ENCODE peak calls at places on chromosomes 6 and 20, in six cellular contexts. F is Peyer's patch, Y is stomach, C is spleen, Q is uterus, R is breast epithelium. N is an unnamed sample.

GRCh38 chr6:42281016-42281533 is 63.4 kb upstream of the MRPS10 start:
- DNase-seq in Y (no peak), F (no peak), R (no peak), C (no peak), Q (no peak), N (no peak)

GRCh38 chr6:9921366-9921765 is 493.5 kb downstream of the TFAP2A start:
- DNase-seq in C (no peak), Q (no peak), Y (no peak), R (no peak), F (no peak), N (no peak)

GRCh38 chr20:57682184-57683038 is 27.4 kb downstream of the PMEPA1 start:
- DNase-seq in Y (no peak), F (peak), R (no peak), C (no peak), Q (peak), N (no peak)

GRCh38 chr6:5416250-5416649 is 154.9 kb downstream of the FARS2 start:
- DNase-seq in Y (no peak), C (no peak), Q (no peak), R (no peak), F (no peak), N (no peak)

GRCh38 chr6:56764081-56764566 is 121.4 kb upstream of the DST start:
- DNase-seq in C (no peak), R (no peak), Q (no peak), Y (no peak), F (no peak), N (peak)

GRCh38 chr6:134850906-134851305 is 99.0 kb downstream of the ALDH8A1 start:
- DNase-seq in Q (peak), Y (no peak), C (no peak), R (no peak), F (no peak), N (no peak)

GRCh38 chr6:53257533-53257932 is 91.2 kb downstream of the ELOVL5 start:
- DNase-seq in R (no peak), Y (no peak), C (no peak), F (no peak), Q (no peak), N (no peak)

GRCh38 chr6:33981861-33982260 is 164.0 kb downstream of the GRM4 start:
- DNase-seq in Q (no peak), Y (no peak), C (peak), F (no peak), R (no peak), N (no peak)

GRCh38 chr6:322940-323729 is 30.8 kb downstream of the DUSP22 start:
- DNase-seq in Q (no peak), C (peak), F (no peak), R (no peak), Y (no peak), N (no peak)
- TF ChIP-seq POLR2A in Q (no peak), C (no peak), F (no peak), R (no peak), Y (no peak), N (no peak)

DNA sequence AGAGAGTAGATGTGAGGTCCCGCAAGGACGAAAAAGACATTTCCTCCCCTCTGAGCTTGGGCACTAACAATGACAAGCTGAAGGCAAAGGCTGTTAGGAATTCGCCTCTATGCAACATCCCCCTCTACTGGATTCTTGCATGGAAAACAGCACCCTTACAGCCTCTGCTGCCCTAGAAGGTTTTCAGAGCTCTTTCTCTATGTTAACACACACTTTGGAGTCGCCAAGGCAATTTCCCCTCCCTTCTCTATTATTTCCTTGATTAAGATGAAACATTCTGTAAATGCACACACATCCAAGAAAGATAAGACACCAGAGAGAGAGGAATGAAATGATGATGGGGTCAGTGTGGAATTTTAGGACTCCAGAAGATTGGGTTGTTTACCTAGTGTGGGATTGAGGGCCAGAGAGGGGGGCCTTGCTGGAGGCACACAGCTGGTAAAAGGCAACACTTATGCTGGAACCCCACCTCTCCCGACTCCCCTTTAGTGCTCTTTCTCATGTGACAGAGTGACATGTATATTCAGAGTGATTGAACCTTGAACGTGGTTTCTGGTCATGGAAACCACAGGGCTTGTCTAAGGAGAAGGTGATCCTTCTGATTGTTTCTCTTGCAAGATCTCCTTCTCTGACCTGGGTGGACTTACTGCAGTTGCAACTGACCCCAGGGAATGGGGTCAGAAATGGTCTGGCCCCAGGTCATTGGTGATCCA is 300.7 kb downstream of the CLIC5 start:
- DNase-seq in F (peak), Y (peak), Q (peak), C (no peak), R (peak), N (peak)
- TF ChIP-seq POLR2A in F (no peak), Y (no peak), Q (no peak), C (no peak), R (no peak), N (no peak)

DNA sequence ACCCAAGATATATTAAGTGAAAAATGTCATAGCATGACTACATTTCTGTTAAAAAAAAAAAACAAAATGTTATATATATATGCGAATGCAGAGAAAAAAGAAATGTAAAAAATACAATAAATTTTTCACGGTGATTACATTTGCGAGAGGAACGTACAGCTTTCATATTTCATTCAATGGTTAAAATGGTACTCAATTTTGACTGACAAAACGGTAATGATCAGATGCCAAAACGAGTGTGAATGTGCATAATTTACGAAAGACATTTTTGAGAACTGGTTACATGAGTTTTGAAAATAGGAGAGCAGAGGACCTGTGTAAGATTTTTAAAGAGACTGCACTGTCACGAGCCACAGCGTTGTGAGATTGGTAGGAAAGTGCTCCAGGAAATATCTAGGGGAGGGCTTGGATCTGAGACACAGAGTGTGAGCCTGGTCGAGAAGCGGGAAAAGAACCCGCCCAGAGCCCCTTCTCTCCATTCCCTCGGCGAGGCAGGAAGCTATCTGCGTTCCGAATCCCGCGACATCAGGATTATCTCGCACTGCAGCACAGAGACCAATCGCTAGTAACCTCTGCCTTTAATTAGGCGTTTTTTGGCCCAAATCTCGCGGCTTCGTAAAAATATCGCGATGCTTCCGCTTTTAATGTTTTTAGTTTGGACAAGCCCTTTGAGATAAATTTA is 28.5 kb downstream of the TRIM27 start:
- DNase-seq in C (peak), Y (peak), F (peak), Q (peak), R (peak), N (peak)
- TF ChIP-seq POLR2A in C (no peak), Y (peak), F (peak), Q (peak), R (peak), N (peak)

DNA sequence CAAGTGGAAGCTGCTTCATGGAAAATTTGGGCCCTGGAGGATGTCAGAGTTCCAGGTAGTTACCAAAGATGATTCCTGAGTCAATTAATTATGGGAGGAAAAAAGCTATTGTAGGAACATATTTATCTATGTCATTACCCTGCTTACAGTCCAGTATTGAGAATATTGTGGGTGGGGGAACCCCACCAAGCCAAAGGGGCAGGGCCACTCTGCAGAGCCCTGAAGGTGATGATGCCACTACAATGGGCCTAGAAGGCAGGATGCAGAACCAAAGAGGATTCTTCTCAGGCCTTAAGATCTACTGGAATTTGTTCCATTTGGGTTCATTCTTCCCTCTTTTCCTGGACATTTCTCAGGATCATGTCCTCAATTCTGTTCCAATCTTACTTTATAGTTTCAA is 375.2 kb upstream of the MARCKS start:
- DNase-seq in Q (no peak), R (no peak), C (no peak), Y (no peak), F (no peak), N (no peak)
- TF ChIP-seq POLR2A in Q (no peak), R (no peak), C (no peak), Y (no peak), F (no peak), N (no peak)

DNA sequence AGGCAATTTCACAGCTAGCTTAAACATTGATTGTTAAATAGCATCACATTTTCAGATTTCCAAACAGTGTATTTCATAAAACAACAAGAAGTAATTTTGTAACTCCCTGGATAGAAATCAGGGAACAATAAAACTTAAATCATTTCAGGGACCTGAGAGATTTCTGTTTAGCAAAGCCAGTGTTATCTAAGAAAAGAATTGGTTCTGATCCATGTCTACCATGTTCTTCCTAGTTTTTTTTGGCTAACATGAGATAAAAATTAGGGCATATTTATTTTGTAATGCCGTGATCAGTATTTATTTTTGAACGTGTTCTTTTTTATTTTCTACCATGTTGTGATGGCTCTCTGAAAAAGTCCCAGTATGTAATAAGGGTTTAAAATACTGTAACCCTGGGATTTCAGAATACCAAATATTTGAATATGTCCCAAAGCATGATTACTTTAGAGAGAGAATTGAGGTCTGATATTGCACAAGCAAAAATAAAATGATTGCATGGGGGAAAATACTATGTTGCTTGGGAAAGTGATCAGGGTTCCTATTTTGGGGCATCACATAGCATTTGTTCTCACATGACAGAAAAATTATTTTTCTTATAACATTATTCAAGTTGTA is 188.7 kb upstream of the CEP162 start:
- DNase-seq in C (no peak), Q (no peak), R (no peak), F (no peak), Y (no peak), N (no peak)
- TF ChIP-seq POLR2A in C (no peak), Q (no peak), R (no peak), F (no peak), Y (no peak), N (no peak)

DNA sequence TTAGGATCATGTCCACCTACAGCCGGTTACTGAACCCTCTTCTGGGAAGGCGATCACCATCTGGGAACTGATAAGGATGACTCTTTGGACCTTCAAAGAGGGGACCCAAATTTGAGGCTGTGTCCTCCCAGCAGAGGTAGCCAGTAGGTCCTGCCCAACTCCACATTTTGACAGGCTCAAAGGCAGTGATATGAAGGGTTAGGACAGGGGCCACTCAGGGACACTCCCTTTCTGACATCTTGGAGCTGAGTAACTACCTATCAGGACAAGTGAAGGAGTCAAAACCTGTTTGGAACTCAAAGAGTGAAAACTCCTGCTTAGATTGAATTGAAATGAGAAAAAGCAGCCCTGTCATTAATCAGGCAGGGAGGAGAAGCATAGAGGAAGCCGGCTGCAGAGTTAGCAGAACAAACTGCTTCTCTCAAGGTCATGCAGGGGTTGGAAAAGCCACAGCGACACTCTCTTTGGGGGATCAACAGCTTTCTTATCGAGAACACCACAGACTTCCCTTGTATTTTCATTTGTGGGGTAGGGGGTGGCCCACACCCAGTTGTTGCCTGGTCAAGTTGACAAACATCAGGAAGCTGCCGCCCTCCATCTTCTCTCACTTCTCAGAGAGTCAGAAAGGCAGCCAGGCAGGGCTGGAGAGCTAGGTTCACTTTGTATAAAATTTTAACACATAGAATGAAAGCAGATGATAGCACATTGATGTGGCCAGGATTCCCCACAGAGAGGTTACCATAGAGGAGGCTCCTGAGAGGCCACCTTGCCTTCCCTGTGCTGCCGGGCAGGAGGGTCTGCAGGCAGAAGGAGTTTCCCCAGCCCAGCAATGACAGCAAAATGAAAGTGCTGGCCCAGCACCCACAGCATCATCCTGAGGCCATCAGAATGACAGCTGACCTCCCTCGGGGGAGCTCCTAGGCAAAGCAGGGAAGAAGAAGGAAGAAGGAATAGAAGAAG is 47.6 kb downstream of the AGPAT4 start:
- DNase-seq in C (no peak), Q (no peak), Y (no peak), F (no peak), R (no peak), N (peak)
- TF ChIP-seq POLR2A in C (no peak), Q (no peak), Y (no peak), F (no peak), R (no peak), N (no peak)

GRCh38 chr20:1357921-1358671 is 29.2 kb upstream of the SDCBP2 start:
- DNase-seq in Y (no peak), C (no peak), R (no peak), Q (no peak), F (no peak), N (no peak)
- TF ChIP-seq POLR2A in Y (no peak), C (no peak), R (no peak), Q (no peak), F (no peak), N (no peak)

GRCh38 chr6:47671777-47672176 is 26.6 kb upstream of the ADGRF4 start:
- DNase-seq in Q (no peak), C (no peak), Y (no peak), F (no peak), R (no peak), N (no peak)

GRCh38 chr6:47670851-47671250 is 27.5 kb upstream of the ADGRF4 start:
- DNase-seq in R (no peak), Y (no peak), F (no peak), Q (no peak), C (no peak), N (no peak)

GRCh38 chr6:47669684-47670515 is 28.5 kb upstream of the ADGRF4 start:
- DNase-seq in F (no peak), R (peak), C (no peak), Y (no peak), Q (no peak), N (no peak)

GRCh38 chr6:47674673-47675072 is 23.7 kb upstream of the ADGRF4 start:
- DNase-seq in C (no peak), Y (no peak), Q (no peak), R (no peak), F (no peak), N (no peak)

GRCh38 chr6:47672816-47673215 is 25.6 kb upstream of the ADGRF4 start:
- DNase-seq in R (no peak), Q (no peak), C (no peak), F (no peak), Y (no peak), N (no peak)
- TF ChIP-seq POLR2A in R (no peak), Q (no peak), C (no peak), F (no peak), Y (no peak), N (no peak)

N was measured in erythroblast.